ENCODE peak calls at places on chromosomes 12 and 14, in ten cellular contexts. D, R, Z, U, Y, A, T, X, S and K are unnamed samples.

GRCh38 chr12:132018193-132018916 is 68.6 kb downstream of the EP400 start:
- DNase-seq in S (peak), A (no peak), T (no peak), Z (no peak), X (no peak), U (peak), R (no peak), Y (no peak), D (no peak), K (no peak)

GRCh38 chr14:62557416-62557815 is 487.8 kb downstream of the KCNH5 start:
- DNase-seq in U (no peak), R (no peak), Z (no peak), X (no peak), A (no peak), D (no peak), Y (no peak), S (no peak), T (no peak), K (no peak)

GRCh38 chr14:98412431-98412830 is 859.6 kb downstream of the BCL11B start:
- DNase-seq in T (no peak), Y (no peak), U (no peak), A (no peak), X (no peak), Z (no peak), R (no peak), S (no peak), D (no peak), K (no peak)

GRCh38 chr14:24372701-24373416 is 4.9 kb downstream of the NFATC4 start:
- DNase-seq in X (no peak), A (no peak), T (no peak), U (no peak), Y (no peak), Z (no peak), R (no peak), S (no peak), D (no peak), K (no peak)

GRCh38 chr14:102776761-102777710 is at the start of gene TRAF3:
- DNase-seq in T (peak), Y (peak), R (peak), Z (peak), A (peak), D (peak), S (peak), X (peak), U (peak), K (peak)

GRCh38 chr14:68172664-68173063 is 353.1 kb downstream of the RAD51B start:
- DNase-seq in Z (no peak), D (no peak), X (no peak), S (no peak), T (no peak), R (no peak), U (no peak), Y (no peak), A (no peak), K (no peak)

GRCh38 chr12:123119808-123120207 is 31.1 kb downstream of the PITPNM2 start:
- DNase-seq in U (peak), R (no peak), X (no peak), D (no peak), T (no peak), S (no peak), Z (no peak), A (peak), Y (no peak), K (no peak)

GRCh38 chr12:44694027-44694426 is 182.1 kb downstream of the NELL2 start:
- DNase-seq in R (no peak), Z (no peak), U (no peak), T (no peak), S (no peak), X (no peak), Y (no peak), D (no peak), A (no peak), K (no peak)

GRCh38 chr12:39235990-39236767 is 206.7 kb downstream of the KIF21A start:
- DNase-seq in D (no peak), X (no peak), S (no peak), U (no peak), T (no peak), Z (no peak), R (peak), Y (no peak), A (no peak), K (no peak)

GRCh38 chr12:76757694-76758093 is 6.2 kb upstream of the ZDHHC17 start:
- DNase-seq in A (no peak), Y (no peak), R (no peak), T (no peak), Z (no peak), X (no peak), S (peak), D (no peak), U (no peak), K (no peak)

GRCh38 chr14:55297611-55298323 is 26.5 kb downstream of the FBXO34 start:
- DNase-seq in X (no peak), D (no peak), S (no peak), Z (no peak), T (no peak), A (no peak), Y (no peak), U (no peak), R (peak), K (no peak)

GRCh38 chr12:68290126-68290525 is 36.7 kb upstream of the IL22 start:
- DNase-seq in Z (no peak), D (peak), U (no peak), X (no peak), A (no peak), S (peak), Y (peak), R (no peak), T (peak), K (no peak)

GRCh38 chr12:113007166-113007565 is 28.8 kb downstream of the OAS2 start:
- DNase-seq in Y (no peak), S (peak), R (no peak), A (no peak), T (no peak), U (no peak), X (no peak), D (no peak), Z (no peak), K (no peak)